ENCODE peak calls at places on chromosomes 2 and 18, in six cellular contexts. Q is stimulated activated CD8-positive, alpha-beta memory T cell treated with anti-CD3 and anti-CD28 coated beads, Interleukin-7, amount 100 ng/mL, for 24 hours; F is OCI-LY7; X is stomach; G is brain microvascular endothelial cell; L is heart right ventricle. P is an unnamed sample.

GRCh38 chr2:26780203-26780760 is 5.6 kb upstream of the CENPA start:
- DNase-seq in X (no peak), L (no peak), G (no peak), F (no peak), Q (no peak), P (no peak)

GRCh38 chr2:150938586-150938985 is 323.1 kb downstream of the RBM43 start:
- DNase-seq in X (no peak), G (no peak), L (no peak), Q (no peak), F (no peak), P (no peak)

GRCh38 chr18:75216926-75217303 is 6.3 kb downstream of the TSHZ1 start:
- DNase-seq in G (no peak), F (no peak), X (no peak), Q (no peak), L (no peak), P (no peak)

GRCh38 chr18:41967680-41968079 is 12.6 kb downstream of the PIK3C3 start:
- DNase-seq in L (no peak), Q (no peak), F (no peak), G (no peak), X (no peak), P (no peak)

GRCh38 chr18:60982296-60982695 is 350.9 kb upstream of the CDH20 start:
- DNase-seq in L (no peak), F (no peak), Q (no peak), G (no peak), X (no peak), P (no peak)

GRCh38 chr2:28662468-28663095 is 89.0 kb upstream of the PPP1CB start:
- DNase-seq in X (peak), Q (no peak), L (no peak), G (peak), F (no peak), P (peak)

GRCh38 chr2:68721482-68722071 is 13.0 kb upstream of the ARHGAP25 start:
- DNase-seq in G (no peak), Q (no peak), X (peak), L (no peak), F (peak), P (no peak)

GRCh38 chr2:71787108-71787415 is 333.7 kb downstream of the DYSF start:
- DNase-seq in F (no peak), Q (no peak), X (no peak), G (no peak), L (no peak), P (no peak)

GRCh38 chr18:9218052-9218451 is 81.5 kb downstream of the ANKRD12 start:
- DNase-seq in F (no peak), G (peak), X (no peak), L (no peak), Q (no peak), P (no peak)

GRCh38 chr2:74119324-74119723 is 28.4 kb downstream of the BOLA3 start:
- DNase-seq in L (no peak), F (no peak), Q (no peak), G (no peak), X (no peak), P (no peak)

GRCh38 chr2:160022162-160022561 is 40.3 kb downstream of the PLA2R1 start:
- DNase-seq in X (no peak), L (no peak), F (peak), G (no peak), Q (no peak), P (no peak)

GRCh38 chr18:24341361-24341760 is 56.3 kb downstream of the OSBPL1A start:
- DNase-seq in L (no peak), Q (no peak), X (no peak), G (no peak), F (no peak), P (no peak)

GRCh38 chr2:171404258-171404657 is 29.5 kb downstream of the METTL8 start:
- DNase-seq in Q (no peak), F (no peak), X (no peak), G (peak), L (no peak), P (peak)

GRCh38 chr2:181770145-181770544 is 89.8 kb upstream of the NEUROD1 start:
- DNase-seq in G (no peak), Q (no peak), L (no peak), F (no peak), X (no peak), P (no peak)

GRCh38 chr18:7011142-7011541 is 106.5 kb downstream of the LAMA1 start:
- DNase-seq in X (no peak), G (no peak), L (no peak), F (no peak), Q (no peak), P (no peak)

GRCh38 chr18:44946529-44947113 is 265.9 kb downstream of the SETBP1 start:
- DNase-seq in F (no peak), Q (no peak), X (no peak), L (no peak), G (no peak), P (no peak)

GRCh38 chr2:109256921-109257320 is 127.9 kb downstream of the SH3RF3 start:
- DNase-seq in X (no peak), F (no peak), G (no peak), Q (no peak), L (no peak), P (no peak)

GRCh38 chr2:79860233-79861058 is 347.6 kb downstream of the CTNNA2 start:
- DNase-seq in X (no peak), F (peak), G (no peak), L (no peak), Q (no peak), P (peak)

GRCh38 chr2:9885036-9885684 is 41.9 kb downstream of the TAF1B start:
- DNase-seq in G (no peak), L (no peak), X (no peak), Q (no peak), F (no peak), P (no peak)

GRCh38 chr2:20425371-20425881 is 21.4 kb upstream of the RHOB start:
- DNase-seq in L (no peak), F (peak), Q (no peak), G (no peak), X (no peak), P (peak)

GRCh38 chr2:84713441-84713840 is 167.4 kb downstream of the TRABD2A start:
- DNase-seq in Q (no peak), F (no peak), L (no peak), G (no peak), X (no peak), P (no peak)

GRCh38 chr2:67186871-67187270 is 210.3 kb upstream of the ETAA1 start:
- DNase-seq in L (no peak), G (no peak), F (no peak), X (no peak), Q (no peak), P (no peak)

GRCh38 chr2:174750923-174751441 is 13.3 kb downstream of the CHRNA1 start:
- DNase-seq in X (no peak), Q (no peak), F (peak), G (no peak), L (no peak), P (no peak)

GRCh38 chr2:221448086-221448856 is 123.8 kb downstream of the EPHA4 start:
- DNase-seq in F (no peak), L (no peak), Q (no peak), G (no peak), X (no peak), P (no peak)

GRCh38 chr2:227326783-227327182 is 1.7 kb downstream of the MFF start:
- DNase-seq in X (no peak), G (no peak), F (no peak), Q (no peak), L (no peak), P (no peak)

GRCh38 chr2:496729-497128 is 180.5 kb downstream of the TMEM18 start:
- DNase-seq in F (no peak), G (no peak), L (no peak), X (no peak), Q (no peak), P (no peak)

GRCh38 chr2:109333414-109334194 is 204.6 kb downstream of the SH3RF3 start:
- DNase-seq in L (no peak), X (no peak), G (peak), F (no peak), Q (no peak), P (no peak)

GRCh38 chr2:241615041-241615440 is 21.9 kb downstream of the THAP4 start:
- DNase-seq in Q (no peak), X (no peak), L (no peak), G (no peak), F (no peak), P (no peak)

GRCh38 chr18:48815581-48816324 is 135.0 kb downstream of the SMAD7 start:
- DNase-seq in F (no peak), Q (no peak), X (no peak), G (peak), L (no peak), P (no peak)

GRCh38 chr2:232085179-232085578 is 123.7 kb downstream of the DIS3L2 start:
- DNase-seq in G (no peak), Q (no peak), X (no peak), F (no peak), L (no peak), P (no peak)

GRCh38 chr2:174694196-174694878 is 69.9 kb downstream of the CHRNA1 start:
- DNase-seq in F (no peak), X (no peak), G (no peak), L (no peak), Q (no peak), P (no peak)

GRCh38 chr18:30679285-30679930 is 363.1 kb downstream of the DSC3 start:
- DNase-seq in F (no peak), Q (no peak), X (no peak), G (no peak), L (no peak), P (no peak)

GRCh38 chr18:58101291-58101706 is 57.3 kb downstream of the NEDD4L start:
- DNase-seq in F (no peak), L (no peak), Q (no peak), G (no peak), X (no peak), P (no peak)

GRCh38 chr2:48341556-48342133 is 188.3 kb upstream of the STON1 start:
- DNase-seq in G (no peak), X (no peak), F (no peak), Q (no peak), L (no peak), P (no peak)

GRCh38 chr2:176134978-176135575 is 5.6 kb downstream of the HOXD8 start:
- DNase-seq in Q (no peak), G (no peak), X (no peak), F (no peak), L (no peak), P (peak)

P was measured in kidney glomerular epithelial cell.